ENCODE peak calls at places on chromosomes 5 and 9, in nine cellular contexts. J is CD4-positive, CD25-positive, alpha-beta regulatory T cell; Z is NCI-H69; D is fibroblast of pulmonary artery; G is frontal cortex; Y is DMS53; W is AG04449; X is activated naive CD8-positive, alpha-beta T cell treated with anti-CD3 and anti-CD28 coated beads, Interleukin-2, amount 50 U/mL, for 16 hours; S is AG09309. O is an unnamed sample.

GRCh38 chr9:116700279-116700678 is 13.2 kb downstream of the TRIM32 start:
- DNase-seq in J (no peak), Z (peak; percentile 19), D (no peak), G (no peak), Y (no peak), W (no peak), X (no peak), S (no peak), O (no peak)

GRCh38 chr9:137311171-137311970 is 9.3 kb upstream of the NRARP start:
- DNase-seq in J (no peak), Z (peak; percentile 87), D (peak; percentile 26), G (peak; percentile 40), Y (peak; percentile 98), W (no peak), X (no peak), S (no peak), O (no peak)

GRCh38 chr5:149224282-149224681 is 47.4 kb upstream of the AFAP1L1 start:
- DNase-seq in J (no peak), Z (peak; percentile 18), D (no peak), G (no peak), Y (no peak), W (no peak), X (no peak), S (no peak), O (no peak)

GRCh38 chr5:31413030-31413812 is 118.7 kb downstream of the DROSHA start:
- DNase-seq in J (no peak), Z (peak; percentile 60), D (no peak), G (no peak), Y (no peak), W (no peak), X (no peak), S (no peak), O (no peak)

GRCh38 chr9:23829580-23830458 is 3.8 kb upstream of the ELAVL2 start:
- DNase-seq in J (no peak), Z (peak; percentile 46), D (peak; percentile 28), G (no peak), Y (peak; percentile 36), W (no peak), X (no peak), S (no peak), O (no peak)

GRCh38 chr5:61734001-61734400 is 401.9 kb downstream of the ZSWIM6 start:
- DNase-seq in J (no peak), Z (no peak), D (no peak), G (no peak), Y (no peak), W (no peak), X (no peak), S (no peak), O (no peak)

GRCh38 chr5:25963251-25964008 is 1075.0 kb downstream of the CDH9 start:
- DNase-seq in J (no peak), Z (no peak), D (no peak), G (no peak), Y (no peak), W (no peak), X (no peak), S (no peak), O (no peak)

GRCh38 chr9:3576358-3576757 is 50.6 kb upstream of the RFX3 start:
- DNase-seq in J (no peak), Z (no peak), D (no peak), G (no peak), Y (no peak), W (no peak), X (no peak), S (no peak), O (no peak)

GRCh38 chr5:15001512-15001911 is 129.9 kb upstream of the ANKH start:
- DNase-seq in J (no peak), Z (no peak), D (no peak), G (no peak), Y (no peak), W (no peak), X (no peak), S (no peak), O (no peak)